ENCODE peak calls at places on chromosomes 11 and 22, in four cellular contexts. I, X, S and P are unnamed samples.

GRCh38 chr22:22887621-22888503 is at the start of gene IGLL5:
- DNase-seq in I (no peak), X (no peak), S (peak), P (no peak)

GRCh38 chr22:49230194-49230577 is 597.5 kb downstream of the BRD1 start:
- DNase-seq in I (no peak), X (peak), S (peak), P (no peak)

GRCh38 chr11:10351768-10352641 is 47.1 kb downstream of the ADM start:
- DNase-seq in I (peak), X (peak), S (no peak), P (no peak)

GRCh38 chr11:61554172-61554988 is 26.5 kb downstream of the SYT7 start:
- DNase-seq in I (no peak), X (no peak), S (peak), P (no peak)

GRCh38 chr11:4626207-4627105 is 10.8 kb upstream of the OR51D1 start:
- DNase-seq in I (peak), X (peak), S (peak), P (peak)

GRCh38 chr22:39664485-39665200 is 94.1 kb downstream of the CACNA1I start:
- DNase-seq in I (no peak), X (peak), S (peak), P (no peak)

GRCh38 chr11:19711911-19712280 is 741 bp upstream of the NAV2 start:
- DNase-seq in I (no peak), X (no peak), S (peak), P (no peak)

GRCh38 chr11:74815966-74816365 is 67.3 kb downstream of the RNF169 start:
- DNase-seq in I (no peak), X (no peak), S (no peak), P (no peak)

GRCh38 chr11:78469905-78470304 is 52.3 kb upstream of the GAB2 start:
- DNase-seq in I (no peak), X (no peak), S (no peak), P (no peak)

GRCh38 chr11:78470861-78471442 is 53.3 kb upstream of the GAB2 start:
- DNase-seq in I (no peak), X (no peak), S (no peak), P (no peak)

GRCh38 chr11:78460468-78460867 is 42.8 kb upstream of the GAB2 start:
- DNase-seq in I (no peak), X (no peak), S (no peak), P (no peak)

GRCh38 chr11:78467370-78467769 is 49.8 kb upstream of the GAB2 start:
- DNase-seq in I (no peak), X (no peak), S (no peak), P (no peak)

DNA sequence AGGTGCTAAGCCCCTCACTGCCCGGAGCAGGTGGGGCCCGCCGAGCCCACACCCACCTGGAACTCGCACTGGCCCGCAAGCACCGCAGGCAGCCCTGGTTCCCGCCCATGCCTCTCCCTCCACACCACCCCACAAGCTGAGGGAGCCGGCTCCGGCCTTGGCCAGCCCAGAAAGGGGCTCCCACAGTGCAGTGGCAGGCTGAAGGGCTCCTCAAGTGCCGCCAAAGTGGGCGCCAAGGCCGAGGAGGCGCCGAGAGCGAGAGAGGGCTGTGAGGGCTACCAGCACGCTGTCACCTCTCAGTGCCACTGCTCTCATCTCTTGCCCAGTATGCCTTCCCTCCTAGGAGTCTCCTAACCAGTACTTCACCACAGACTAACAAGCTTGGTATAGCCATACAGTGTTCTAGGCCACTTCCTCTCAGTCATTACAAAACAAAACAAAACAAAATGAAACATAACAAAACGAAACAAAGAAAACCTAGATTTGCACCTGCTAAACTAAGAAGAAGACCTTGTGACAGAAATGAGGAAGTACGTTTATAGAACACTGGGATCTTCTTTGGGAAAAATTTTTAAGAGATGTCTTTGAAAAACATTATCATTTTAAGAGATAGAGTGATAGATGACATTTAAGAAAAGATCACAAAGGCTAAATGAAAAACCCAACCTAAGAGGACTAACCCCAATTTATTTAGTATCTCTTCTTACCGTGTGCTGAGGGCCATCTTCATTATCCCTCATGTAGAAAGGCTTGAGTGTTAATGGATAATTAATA is 47.7 kb upstream of the GAB2 start:
- DNase-seq in I (no peak), X (no peak), S (no peak), P (no peak)
- TF ChIP-seq FOSL1 in I (no peak), X (no peak), S (no peak), P (no peak)

GRCh38 chr22:41380993-41381328 is 781 bp upstream of the TEF start:
- DNase-seq in I (peak), X (no peak), S (no peak), P (peak)
- TF ChIP-seq FOSL1 in I (no peak), X (no peak), S (no peak), P (no peak)

GRCh38 chr11:108512706-108513105 is 14.5 kb upstream of the POGLUT3 start:
- DNase-seq in I (no peak), X (no peak), S (no peak), P (no peak)
- TF ChIP-seq FOSL1 in I (no peak), X (no peak), S (no peak), P (no peak)

DNA sequence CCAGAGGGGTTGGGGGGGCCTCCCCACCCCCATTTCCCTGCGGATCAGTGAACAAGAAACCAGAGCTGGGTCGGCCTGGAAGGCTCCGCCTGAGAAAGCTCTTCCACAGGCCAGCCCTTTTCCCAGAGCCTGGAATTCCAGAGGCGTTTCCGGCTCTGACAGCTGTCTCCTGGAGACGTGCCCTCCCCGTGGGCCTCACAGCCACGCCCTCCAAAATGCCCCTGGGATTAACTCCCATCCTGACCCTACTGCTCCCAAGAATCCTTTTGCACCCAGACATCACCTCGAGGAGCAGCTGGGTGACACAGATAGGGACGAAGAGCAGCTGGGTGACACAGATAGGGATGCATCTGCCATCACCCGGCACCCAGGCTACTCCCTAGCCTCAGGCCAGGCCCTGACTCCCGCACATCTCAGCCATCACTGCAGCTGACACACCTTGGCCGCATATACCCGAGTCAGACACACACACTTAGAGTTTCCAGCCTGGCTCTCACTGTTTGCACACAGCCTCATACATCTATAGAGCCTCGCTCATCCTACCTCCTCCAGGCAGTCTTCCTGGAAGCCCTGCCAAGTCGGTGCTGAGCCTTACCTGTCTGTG is 7.6 kb upstream of the CDC42EP1 start:
- DNase-seq in I (no peak), X (peak), S (peak), P (no peak)
- TF ChIP-seq FOSL1 in I (no peak), X (no peak), S (peak), P (no peak)

GRCh38 chr22:21590809-21591641 is 23.5 kb downstream of the UBE2L3 start:
- DNase-seq in I (no peak), X (no peak), S (no peak), P (no peak)

GRCh38 chr22:21585389-21585788 is 17.9 kb downstream of the UBE2L3 start:
- DNase-seq in I (no peak), X (no peak), S (no peak), P (no peak)

GRCh38 chr22:21589415-21589814 is 21.9 kb downstream of the UBE2L3 start:
- DNase-seq in I (no peak), X (no peak), S (no peak), P (no peak)

GRCh38 chr22:21591695-21592094 is 24.2 kb downstream of the UBE2L3 start:
- DNase-seq in I (no peak), X (no peak), S (no peak), P (no peak)

GRCh38 chr22:21587803-21588611 is 20.5 kb downstream of the UBE2L3 start:
- DNase-seq in I (no peak), X (no peak), S (peak), P (no peak)
- TF ChIP-seq FOSL1 in I (no peak), X (no peak), S (peak), P (no peak)

GRCh38 chr22:30045001-30045887 is 35.0 kb upstream of the HORMAD2 start:
- DNase-seq in I (no peak), X (no peak), S (no peak), P (no peak)
- TF ChIP-seq FOSL1 in I (no peak), X (no peak), S (no peak), P (no peak)

GRCh38 chr11:27330633-27331270 is 32.3 kb downstream of the CCDC34 start:
- DNase-seq in I (peak), X (no peak), S (no peak), P (no peak)
- TF ChIP-seq FOSL1 in I (no peak), X (no peak), S (no peak), P (no peak)

DNA sequence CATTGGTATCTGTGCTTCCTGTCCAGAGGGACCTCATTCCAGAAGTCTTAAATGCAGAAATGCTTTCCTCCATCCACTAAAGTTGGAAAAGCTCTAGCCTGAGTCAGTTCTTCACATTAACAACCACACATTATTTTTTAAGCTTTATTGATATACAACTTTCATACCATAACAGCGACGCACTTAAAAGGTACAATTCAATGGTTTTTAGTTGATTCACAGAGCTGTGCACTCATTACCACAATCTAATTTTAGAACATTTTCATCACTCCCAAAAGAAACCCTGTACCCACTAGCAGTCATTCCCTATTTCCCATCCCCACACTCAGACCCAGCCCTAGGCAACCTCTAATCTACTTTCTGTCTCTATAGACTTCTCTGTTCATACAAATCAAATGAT is 27.6 kb downstream of the GALNT18 start:
- DNase-seq in I (no peak), X (no peak), S (no peak), P (no peak)
- TF ChIP-seq FOSL1 in I (no peak), X (no peak), S (no peak), P (no peak)

GRCh38 chr22:46833228-46833627 is 70.8 kb downstream of the TBC1D22A start:
- DNase-seq in I (peak), X (peak), S (no peak), P (peak)
- TF ChIP-seq FOSL1 in I (no peak), X (no peak), S (no peak), P (no peak)